ENCODE peak calls at places on chromosomes 3 and 15, in eight cellular contexts. P is osteocyte, Q is IMR-90, F is ovary, A is glutamatergic neuron, T is neural progenitor cell, G is choroid plexus epithelial cell, J is lower lobe of right lung. Y is an unnamed sample.
A peak's percentile ranks its signal among the peaks of the same experiment; 100 is the strongest.

GRCh38 chr15:88331291-88331690 is 74.8 kb upstream of the NTRK3 start:
- DNase-seq in P (no peak), Q (peak; percentile 4), F (no peak), A (peak; percentile 94), T (peak; percentile 90), G (peak; percentile 5), J (peak; percentile 52), Y (no peak)

GRCh38 chr15:32657198-32657886 is 15.8 kb downstream of the SCG5 start:
- DNase-seq in P (no peak), Q (no peak), F (no peak), A (no peak), T (no peak), G (peak; percentile 66), J (no peak), Y (no peak)

GRCh38 chr3:69422751-69423150 is 36.9 kb upstream of the FRMD4B start:
- DNase-seq in P (no peak), Q (peak; percentile 31), F (no peak), A (no peak), T (no peak), G (peak; percentile 24), J (no peak), Y (no peak)

GRCh38 chr3:52892625-52893311 is 4.6 kb downstream of the STIMATE start:
- DNase-seq in P (peak; percentile 25), Q (no peak), F (no peak), A (no peak), T (no peak), G (peak; percentile 55), J (no peak), Y (no peak)

GRCh38 chr3:36944012-36944640 is 728 bp downstream of the TRANK1 start:
- DNase-seq in P (peak; percentile 87), Q (peak; percentile 59), F (peak; percentile 77), A (peak; percentile 58), T (peak; percentile 76), G (peak; percentile 60), J (peak; percentile 72), Y (peak; percentile 41)

GRCh38 chr15:98868564-98868963 is 139.0 kb downstream of the PGPEP1L start:
- DNase-seq in P (no peak), Q (no peak), F (no peak), A (no peak), T (no peak), G (no peak), J (no peak), Y (no peak)

GRCh38 chr3:67290424-67290823 is 292.3 kb downstream of the KBTBD8 start:
- DNase-seq in P (no peak), Q (no peak), F (no peak), A (no peak), T (no peak), G (no peak), J (no peak), Y (no peak)

GRCh38 chr3:113546414-113546893 is 14.1 kb downstream of the SIDT1 start:
- DNase-seq in P (no peak), Q (no peak), F (no peak), A (no peak), T (no peak), G (no peak), J (no peak), Y (no peak)

GRCh38 chr15:67248106-67248505 is 6.4 kb downstream of the AAGAB start:
- DNase-seq in P (no peak), Q (peak; percentile 54), F (no peak), A (no peak), T (no peak), G (peak; percentile 35), J (no peak), Y (no peak)

GRCh38 chr3:154018100-154018696 is 103.0 kb upstream of the ARHGEF26 start:
- DNase-seq in P (no peak), Q (peak; percentile 18), F (no peak), A (peak; percentile 83), T (peak; percentile 76), G (peak; percentile 31), J (no peak), Y (no peak)

GRCh38 chr3:113754486-113755159 is 7.8 kb downstream of the ATP6V1A start:
- DNase-seq in P (no peak), Q (no peak), F (no peak), A (no peak), T (no peak), G (no peak), J (no peak), Y (no peak)

GRCh38 chr3:124993462-124993861 is 58.9 kb upstream of the MUC13 start:
- DNase-seq in P (no peak), Q (no peak), F (no peak), A (no peak), T (no peak), G (no peak), J (no peak), Y (no peak)

GRCh38 chr3:133328373-133328772 is 71.5 kb upstream of the BFSP2 start:
- DNase-seq in P (no peak), Q (no peak), F (no peak), A (no peak), T (no peak), G (no peak), J (no peak), Y (no peak)

GRCh38 chr3:186966406-186966805 is 36.1 kb downstream of the ST6GAL1 start:
- DNase-seq in P (no peak), Q (no peak), F (no peak), A (no peak), T (no peak), G (no peak), J (no peak), Y (no peak)

GRCh38 chr3:148648685-148649352 is 48.9 kb upstream of the AGTR1 start:
- DNase-seq in P (no peak), Q (peak; percentile 74), F (no peak), A (no peak), T (no peak), G (peak; percentile 86), J (no peak), Y (no peak)

GRCh38 chr3:9600597-9600996 is 47.0 kb upstream of the LHFPL4 start:
- DNase-seq in P (no peak), Q (no peak), F (peak; percentile 47), A (peak; percentile 39), T (no peak), G (no peak), J (peak; percentile 70), Y (no peak)

GRCh38 chr3:105715372-105715771 is 153.4 kb downstream of the CBLB start:
- DNase-seq in P (no peak), Q (peak; percentile 90), F (no peak), A (no peak), T (no peak), G (peak; percentile 94), J (no peak), Y (no peak)

GRCh38 chr3:164458986-164459385 is 619.3 kb downstream of the SI start:
- DNase-seq in P (no peak), Q (no peak), F (no peak), A (no peak), T (no peak), G (peak; percentile 79), J (no peak), Y (no peak)

GRCh38 chr15:99336794-99337193 is 85.5 kb downstream of the LRRC28 start:
- DNase-seq in P (no peak), Q (no peak), F (no peak), A (no peak), T (no peak), G (no peak), J (no peak), Y (no peak)

GRCh38 chr15:48855501-48856440 is 22.2 kb upstream of the EID1 start:
- DNase-seq in P (no peak), Q (peak; percentile 62), F (no peak), A (no peak), T (peak; percentile 22), G (peak; percentile 74), J (no peak), Y (no peak)

GRCh38 chr3:179513867-179514266 is 48.9 kb upstream of the ACTL6A start:
- DNase-seq in P (no peak), Q (peak; percentile 33), F (no peak), A (no peak), T (no peak), G (peak; percentile 42), J (no peak), Y (no peak)

GRCh38 chr3:45113625-45114050 is 32.5 kb downstream of the CDCP1 start:
- DNase-seq in P (no peak), Q (peak; percentile 62), F (no peak), A (no peak), T (no peak), G (no peak), J (no peak), Y (no peak)

GRCh38 chr3:63908081-63908736 is 4.0 kb downstream of the SCAANT1 start:
- DNase-seq in P (no peak), Q (peak; percentile 42), F (no peak), A (no peak), T (peak; percentile 16), G (peak; percentile 54), J (no peak), Y (no peak)
- TF ChIP-seq CTCF in P (peak; percentile 42), Q (peak; percentile 51), F (peak; percentile 20), A (no peak), T (peak; percentile 30), G (peak; percentile 61), J (no peak), Y (no peak)

DNA sequence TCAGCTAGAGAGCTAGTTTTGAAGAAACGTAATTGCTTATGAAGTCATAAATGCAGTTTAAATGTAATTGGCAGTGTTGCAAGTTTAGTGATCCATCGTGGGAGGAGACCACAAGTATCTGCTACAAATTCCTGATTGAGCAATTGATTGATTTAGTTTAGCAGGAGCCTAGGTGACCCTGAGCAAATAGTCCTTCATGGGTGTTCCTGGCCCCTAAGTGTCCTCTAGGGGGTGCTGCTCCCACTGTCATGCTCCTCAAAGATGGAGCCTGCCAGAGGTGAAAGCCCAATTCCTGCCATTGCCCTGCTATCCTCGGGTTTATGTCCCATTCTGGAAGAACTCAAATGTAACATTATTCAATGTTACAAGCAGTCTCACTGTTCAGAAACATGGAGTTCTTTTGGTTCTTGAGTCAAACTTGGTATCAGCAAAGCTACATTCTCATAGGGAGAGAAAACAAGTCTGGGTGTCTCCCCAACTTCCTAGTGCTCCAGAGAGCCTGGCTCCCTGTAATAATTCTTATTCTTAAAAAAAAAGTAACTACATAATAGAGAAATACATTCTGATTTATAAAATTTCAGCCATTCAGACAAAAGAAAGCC is 29.8 kb upstream of the SENP5 start:
- DNase-seq in P (no peak), Q (peak; percentile 54), F (peak; percentile 31), A (peak; percentile 71), T (peak; percentile 70), G (peak; percentile 69), J (peak; percentile 68), Y (peak; percentile 65)
- TF ChIP-seq CTCF in P (peak; percentile 55), Q (peak; percentile 70), F (peak; percentile 37), A (peak; percentile 74), T (peak; percentile 78), G (peak; percentile 85), J (peak; percentile 85), Y (peak; percentile 66)

DNA sequence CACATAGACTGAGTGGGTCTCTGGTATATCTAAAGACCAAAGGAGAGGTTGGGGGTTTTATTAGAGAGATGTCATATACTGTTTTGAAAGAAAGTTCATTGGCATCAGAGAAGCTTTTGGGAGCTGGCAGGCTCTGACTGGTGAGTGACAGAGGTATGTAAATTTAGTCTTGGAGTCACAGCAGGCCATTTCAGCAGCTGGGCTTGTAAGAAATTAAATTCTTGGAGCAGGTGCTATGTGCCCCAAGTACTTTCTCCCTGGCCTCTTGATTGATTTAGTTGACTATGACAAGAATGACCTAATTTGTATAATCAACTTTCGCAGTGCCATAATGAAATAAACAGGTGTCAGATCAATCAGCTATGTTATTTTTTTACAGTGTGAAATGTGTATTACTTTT is 47.8 kb upstream of the CDAN1 start:
- DNase-seq in P (no peak), Q (no peak), F (no peak), A (no peak), T (peak; percentile 4), G (no peak), J (no peak), Y (no peak)
- TF ChIP-seq CTCF in P (no peak), Q (no peak), F (no peak), A (no peak), T (no peak), G (no peak), J (no peak), Y (no peak)

GRCh38 chr3:147384210-147385058 is 21.9 kb downstream of the ZIC4 start:
- DNase-seq in P (peak; percentile 81), Q (no peak), F (no peak), A (no peak), T (peak; percentile 73), G (no peak), J (no peak), Y (no peak)
- TF ChIP-seq CTCF in P (no peak), Q (peak; percentile 5), F (no peak), A (peak; percentile 32), T (peak; percentile 74), G (peak; percentile 30), J (no peak), Y (no peak)